ENCODE peak calls at places on chromosome 13, in nine cellular contexts. R is PC-3; Z is retinal pigment epithelial cell; V is cerebellar cortex; L is NCI-H345; X is effector memory CD4-positive, alpha-beta T cell; M is NCI-H1417; O is stimulated activated CD4-positive, alpha-beta T cell treated with anti-CD3 and anti-CD28 coated beads, Interleukin-2, amount 100 ng/mL, for 48 hours; N is RKO. W is an unnamed sample.

GRCh38 chr13:111584101-111584500 is 263.7 kb downstream of the TEX29 start:
- DNase-seq in M (no peak), R (no peak), L (no peak), X (no peak), V (no peak), Z (no peak), N (no peak), O (no peak), W (no peak)

GRCh38 chr13:36807616-36808015 is 11.4 kb upstream of the RFXAP start:
- DNase-seq in Z (peak), O (no peak), L (no peak), M (no peak), R (peak), X (no peak), V (no peak), N (no peak), W (no peak)

GRCh38 chr13:25394661-25395060 is 22.9 kb downstream of the ATP8A2 start:
- DNase-seq in Z (no peak), N (no peak), V (no peak), X (no peak), M (no peak), O (no peak), R (no peak), L (no peak), W (no peak)

GRCh38 chr13:52832268-52832667 is 16.2 kb downstream of the PCDH8 start:
- DNase-seq in V (no peak), R (no peak), N (no peak), X (no peak), Z (no peak), L (peak), M (peak), O (no peak), W (no peak)

GRCh38 chr13:39961036-39961435 is 305.6 kb downstream of the COG6 start:
- DNase-seq in R (no peak), X (no peak), L (no peak), O (no peak), V (no peak), N (no peak), Z (no peak), M (no peak), W (no peak)

GRCh38 chr13:51849145-51850101 is 4.4 kb upstream of the TMEM272 start:
- DNase-seq in X (no peak), L (no peak), O (peak), Z (no peak), N (no peak), M (peak), R (peak), V (peak), W (peak)

GRCh38 chr13:59566544-59566943 is 597.2 kb downstream of the DIAPH3 start:
- DNase-seq in N (no peak), O (no peak), V (no peak), L (no peak), R (no peak), M (peak), Z (no peak), X (no peak), W (no peak)

GRCh38 chr13:66014757-66015156 is 1215.4 kb downstream of the PCDH9 start:
- DNase-seq in O (no peak), M (no peak), X (no peak), R (peak), Z (no peak), N (peak), L (no peak), V (no peak), W (no peak)

GRCh38 chr13:45374917-45375316 is 33.9 kb upstream of the TPT1 start:
- DNase-seq in M (no peak), X (no peak), V (no peak), L (no peak), R (no peak), O (no peak), N (no peak), Z (no peak), W (no peak)

GRCh38 chr13:99823961-99824360 is 147.6 kb downstream of the ZIC5 start:
- DNase-seq in N (no peak), L (no peak), M (no peak), X (no peak), R (no peak), V (no peak), Z (peak), O (no peak), W (no peak)

GRCh38 chr13:30338331-30338851 is 31.0 kb upstream of the KATNAL1 start:
- DNase-seq in Z (no peak), V (no peak), M (no peak), L (no peak), O (no peak), X (no peak), N (no peak), R (peak), W (no peak)

GRCh38 chr13:48888613-48889012 is 87.1 kb upstream of the FNDC3A start:
- DNase-seq in N (no peak), R (no peak), O (no peak), X (no peak), Z (no peak), V (no peak), M (no peak), L (no peak), W (no peak)

GRCh38 chr13:95931300-95932025 is 121.7 kb downstream of the UGGT2 start:
- DNase-seq in R (no peak), V (no peak), X (no peak), M (no peak), N (no peak), O (no peak), L (no peak), Z (no peak), W (no peak)

GRCh38 chr13:108269601-108270328 is at the start of gene TNFSF13B:
- DNase-seq in M (no peak), O (no peak), L (no peak), V (peak), R (no peak), N (no peak), Z (no peak), X (peak), W (peak)

GRCh38 chr13:95541308-95541707 is 11.2 kb upstream of the CLDN10 start:
- DNase-seq in O (no peak), X (no peak), V (no peak), Z (no peak), L (no peak), R (no peak), N (no peak), M (no peak), W (no peak)